ENCODE peak calls at places on chromosomes 3 and 15, in four cellular contexts. One of them, this sample, is unnamed.

GRCh38 chr3:125123906-125124305 is 68.1 kb upstream of the HEG1 start:
- DNase-seq in iPS DF 19.7: no peak
- DNase-seq in activated T-cell treated with anti-CD3 and anti-CD28 coated beads for 48 hours: no peak
- DNase-seq in iris pigment epithelial cell: peak
- DNase-seq in this sample: no peak

GRCh38 chr15:42591238-42591936 is 16.0 kb downstream of the STARD9 start:
- DNase-seq in iPS DF 19.7: no peak
- DNase-seq in activated T-cell treated with anti-CD3 and anti-CD28 coated beads for 48 hours: no peak
- DNase-seq in iris pigment epithelial cell: peak
- DNase-seq in this sample: no peak

GRCh38 chr3:9810846-9811245 is 784 bp downstream of the TTLL3 start:
- DNase-seq in iPS DF 19.7: no peak
- DNase-seq in activated T-cell treated with anti-CD3 and anti-CD28 coated beads for 48 hours: no peak
- DNase-seq in iris pigment epithelial cell: no peak
- DNase-seq in this sample: no peak

GRCh38 chr3:160225181-160226025 is at the start of gene C3orf80:
- DNase-seq in iPS DF 19.7: no peak
- DNase-seq in activated T-cell treated with anti-CD3 and anti-CD28 coated beads for 48 hours: peak
- DNase-seq in iris pigment epithelial cell: peak
- DNase-seq in this sample: peak

GRCh38 chr3:52490035-52490937 is 4.9 kb upstream of the STAB1 start:
- DNase-seq in iPS DF 19.7: no peak
- DNase-seq in activated T-cell treated with anti-CD3 and anti-CD28 coated beads for 48 hours: no peak
- DNase-seq in iris pigment epithelial cell: no peak
- DNase-seq in this sample: no peak

GRCh38 chr3:157077565-157077991 is 82.4 kb downstream of the CCNL1 start:
- DNase-seq in iPS DF 19.7: no peak
- DNase-seq in activated T-cell treated with anti-CD3 and anti-CD28 coated beads for 48 hours: no peak
- DNase-seq in iris pigment epithelial cell: no peak
- DNase-seq in this sample: no peak

GRCh38 chr3:71926690-71927089 is 141.7 kb upstream of the PROK2 start:
- DNase-seq in iPS DF 19.7: no peak
- DNase-seq in activated T-cell treated with anti-CD3 and anti-CD28 coated beads for 48 hours: no peak
- DNase-seq in iris pigment epithelial cell: no peak
- DNase-seq in this sample: no peak

GRCh38 chr3:123098411-123099330 is 31.8 kb downstream of the PDIA5 start:
- DNase-seq in iPS DF 19.7: peak
- DNase-seq in activated T-cell treated with anti-CD3 and anti-CD28 coated beads for 48 hours: no peak
- DNase-seq in iris pigment epithelial cell: peak
- DNase-seq in this sample: no peak

GRCh38 chr3:144003051-144003450 is 31.4 kb downstream of the DIPK2A start:
- DNase-seq in iPS DF 19.7: no peak
- DNase-seq in activated T-cell treated with anti-CD3 and anti-CD28 coated beads for 48 hours: no peak
- DNase-seq in iris pigment epithelial cell: no peak
- DNase-seq in this sample: no peak

GRCh38 chr3:174101244-174101643 is 703.7 kb downstream of the NLGN1 start:
- DNase-seq in iPS DF 19.7: no peak
- DNase-seq in activated T-cell treated with anti-CD3 and anti-CD28 coated beads for 48 hours: no peak
- DNase-seq in iris pigment epithelial cell: peak
- DNase-seq in this sample: no peak

GRCh38 chr3:64612082-64612860 is 75.5 kb downstream of the ADAMTS9 start:
- DNase-seq in iPS DF 19.7: no peak
- DNase-seq in activated T-cell treated with anti-CD3 and anti-CD28 coated beads for 48 hours: no peak
- DNase-seq in iris pigment epithelial cell: peak
- DNase-seq in this sample: no peak

GRCh38 chr15:68166847-68167246 is 38.3 kb downstream of the CALML4 start:
- DNase-seq in iPS DF 19.7: no peak
- DNase-seq in activated T-cell treated with anti-CD3 and anti-CD28 coated beads for 48 hours: no peak
- DNase-seq in iris pigment epithelial cell: no peak
- DNase-seq in this sample: no peak

GRCh38 chr15:22231603-22232002 is 151.3 kb downstream of the OR4M2 start:
- DNase-seq in iPS DF 19.7: no peak
- DNase-seq in activated T-cell treated with anti-CD3 and anti-CD28 coated beads for 48 hours: no peak
- DNase-seq in iris pigment epithelial cell: no peak
- DNase-seq in this sample: no peak

GRCh38 chr3:137081711-137082110 is 123.9 kb downstream of the IL20RB start:
- DNase-seq in iPS DF 19.7: no peak
- DNase-seq in activated T-cell treated with anti-CD3 and anti-CD28 coated beads for 48 hours: no peak
- DNase-seq in iris pigment epithelial cell: no peak
- DNase-seq in this sample: no peak

GRCh38 chr3:61650276-61650675 is 88.9 kb downstream of the PTPRG start:
- DNase-seq in iPS DF 19.7: no peak
- DNase-seq in activated T-cell treated with anti-CD3 and anti-CD28 coated beads for 48 hours: no peak
- DNase-seq in iris pigment epithelial cell: peak
- DNase-seq in this sample: no peak

GRCh38 chr3:27533718-27534578 is 49.8 kb upstream of the SLC4A7 start:
- DNase-seq in iPS DF 19.7: peak
- DNase-seq in activated T-cell treated with anti-CD3 and anti-CD28 coated beads for 48 hours: no peak
- DNase-seq in iris pigment epithelial cell: peak
- DNase-seq in this sample: peak

GRCh38 chr3:170467560-170467959 is 48.9 kb downstream of the CLDN11 start:
- DNase-seq in iPS DF 19.7: no peak
- DNase-seq in activated T-cell treated with anti-CD3 and anti-CD28 coated beads for 48 hours: no peak
- DNase-seq in iris pigment epithelial cell: no peak
- DNase-seq in this sample: no peak

GRCh38 chr15:63291507-63291906 is 14.1 kb downstream of the APH1B start:
- DNase-seq in iPS DF 19.7: no peak
- DNase-seq in activated T-cell treated with anti-CD3 and anti-CD28 coated beads for 48 hours: no peak
- DNase-seq in iris pigment epithelial cell: peak
- DNase-seq in this sample: no peak

GRCh38 chr3:104835376-104835775 is 531.3 kb upstream of the ALCAM start:
- DNase-seq in iPS DF 19.7: no peak
- DNase-seq in activated T-cell treated with anti-CD3 and anti-CD28 coated beads for 48 hours: no peak
- DNase-seq in iris pigment epithelial cell: no peak
- DNase-seq in this sample: no peak

GRCh38 chr15:48112242-48112641 is 8.5 kb upstream of the SLC24A5 start:
- DNase-seq in iPS DF 19.7: peak
- DNase-seq in activated T-cell treated with anti-CD3 and anti-CD28 coated beads for 48 hours: no peak
- DNase-seq in iris pigment epithelial cell: peak
- DNase-seq in this sample: no peak

GRCh38 chr15:90959894-90960293 is 5.2 kb downstream of the RCCD1 start:
- DNase-seq in iPS DF 19.7: no peak
- DNase-seq in activated T-cell treated with anti-CD3 and anti-CD28 coated beads for 48 hours: no peak
- DNase-seq in iris pigment epithelial cell: no peak
- DNase-seq in this sample: no peak

This sample was measured in T-helper 2 cell treated with Interferon-gamma antibody and Interleukin-4, amounts not matched to agents 5 μg/mL and 100 μg/mL, for 36 hours.